ENCODE peak calls at places on chromosome 22, in eight cellular contexts. W, M, D, L, Q, Z, N and X are unnamed samples.

GRCh38 chr22:36528336-36528735 is 630 bp downstream of the EIF3D start:
- DNase-seq in W (peak), M (no peak), D (peak), L (peak), Q (no peak), Z (no peak), N (no peak), X (no peak)

GRCh38 chr22:33487041-33487716 is 429.0 kb upstream of the SYN3 start:
- DNase-seq in W (no peak), M (no peak), D (no peak), L (no peak), Q (no peak), Z (no peak), N (no peak), X (no peak)

GRCh38 chr22:21938071-21938822 is 14.4 kb downstream of the PPM1F start:
- DNase-seq in W (peak), M (peak), D (peak), L (peak), Q (peak), Z (peak), N (peak), X (no peak)

GRCh38 chr22:21693999-21694341 is 28.2 kb downstream of the PPIL2 start:
- DNase-seq in W (no peak), M (no peak), D (no peak), L (no peak), Q (no peak), Z (no peak), N (no peak), X (no peak)

GRCh38 chr22:20963201-20964052 is 3.6 kb upstream of the AIFM3 start:
- DNase-seq in W (no peak), M (no peak), D (no peak), L (no peak), Q (no peak), Z (no peak), N (no peak), X (no peak)

GRCh38 chr22:36510966-36511881 is 4.4 kb upstream of the FOXRED2 start:
- DNase-seq in W (peak), M (no peak), D (peak), L (peak), Q (no peak), Z (no peak), N (peak), X (no peak)

GRCh38 chr22:16819249-16819648 is 6.0 kb downstream of the XKR3 start:
- DNase-seq in W (no peak), M (no peak), D (peak), L (no peak), Q (no peak), Z (no peak), N (no peak), X (no peak)

GRCh38 chr22:37157516-37158289 is 8.0 kb upstream of the IL2RB start:
- DNase-seq in W (no peak), M (no peak), D (no peak), L (no peak), Q (peak), Z (no peak), N (peak), X (no peak)

GRCh38 chr22:20588843-20589581 is 81.6 kb downstream of the MED15 start:
- DNase-seq in W (no peak), M (no peak), D (no peak), L (no peak), Q (no peak), Z (no peak), N (peak), X (no peak)

GRCh38 chr22:27876684-27877083 is 42.4 kb downstream of the PITPNB start:
- DNase-seq in W (no peak), M (no peak), D (no peak), L (no peak), Q (no peak), Z (no peak), N (no peak), X (no peak)

GRCh38 chr22:27881404-27881803 is 37.7 kb downstream of the PITPNB start:
- DNase-seq in W (no peak), M (peak), D (no peak), L (peak), Q (no peak), Z (no peak), N (no peak), X (no peak)

GRCh38 chr22:27877501-27877900 is 41.6 kb downstream of the PITPNB start:
- DNase-seq in W (no peak), M (no peak), D (no peak), L (no peak), Q (no peak), Z (no peak), N (no peak), X (no peak)

GRCh38 chr22:27880778-27881394 is 38.2 kb downstream of the PITPNB start:
- DNase-seq in W (peak), M (peak), D (peak), L (peak), Q (peak), Z (peak), N (peak), X (peak)

DNA sequence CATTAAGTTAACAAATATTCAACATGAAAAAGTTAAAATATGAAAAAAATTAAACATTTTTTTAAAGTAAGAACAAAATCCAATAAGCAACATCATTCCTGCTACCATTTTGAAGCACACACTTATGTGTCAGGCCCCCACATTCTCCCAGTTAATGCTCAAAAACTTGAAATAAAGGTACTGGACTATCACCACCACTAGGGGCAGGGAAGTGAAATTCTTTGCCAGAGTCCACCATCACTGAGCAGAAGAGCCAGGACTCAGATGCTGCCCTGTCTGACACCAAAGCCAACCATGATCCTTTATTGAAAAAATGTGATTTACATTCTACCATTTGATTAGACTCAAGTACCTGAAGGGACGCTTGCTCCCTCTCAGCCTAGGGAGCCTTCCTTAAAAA is 39.1 kb downstream of the PITPNB start:
- DNase-seq in W (peak), M (no peak), D (peak), L (peak), Q (peak), Z (no peak), N (peak), X (no peak)
- TF ChIP-seq CTCF in W (peak), M (peak), D (peak), L (peak), Q (no peak), Z (no peak), N (peak), X (peak)

GRCh38 chr22:39364646-39365405 is 15.0 kb downstream of the SYNGR1 start:
- DNase-seq in W (no peak), M (no peak), D (no peak), L (peak), Q (no peak), Z (no peak), N (no peak), X (no peak)
- TF ChIP-seq CTCF in W (no peak), M (no peak), D (no peak), L (peak), Q (no peak), Z (no peak), N (no peak), X (no peak)

GRCh38 chr22:44913198-44913983 is 96.4 kb downstream of the PHF21B start:
- DNase-seq in W (no peak), M (no peak), D (no peak), L (no peak), Q (no peak), Z (no peak), N (no peak), X (no peak)
- TF ChIP-seq CTCF in W (no peak), M (no peak), D (no peak), L (no peak), Q (no peak), Z (no peak), N (no peak), X (no peak)

GRCh38 chr22:40323681-40324083 is 22.6 kb upstream of the ADSL start:
- DNase-seq in W (no peak), M (no peak), D (no peak), L (no peak), Q (no peak), Z (no peak), N (no peak), X (no peak)

GRCh38 chr22:40324468-40325305 is 21.6 kb upstream of the ADSL start:
- DNase-seq in W (no peak), M (no peak), D (no peak), L (no peak), Q (no peak), Z (no peak), N (no peak), X (no peak)

GRCh38 chr22:40322061-40322460 is 24.2 kb upstream of the ADSL start:
- DNase-seq in W (no peak), M (no peak), D (no peak), L (peak), Q (no peak), Z (no peak), N (no peak), X (no peak)

GRCh38 chr22:40320687-40321086 is 25.6 kb upstream of the ADSL start:
- DNase-seq in W (no peak), M (no peak), D (no peak), L (no peak), Q (no peak), Z (no peak), N (no peak), X (no peak)

GRCh38 chr22:40322818-40323447 is 23.4 kb upstream of the ADSL start:
- DNase-seq in W (no peak), M (no peak), D (no peak), L (no peak), Q (no peak), Z (no peak), N (no peak), X (no peak)
- TF ChIP-seq CTCF in W (no peak), M (no peak), D (no peak), L (no peak), Q (no peak), Z (no peak), N (no peak), X (no peak)

GRCh38 chr22:26512149-26512793 is at the start of gene TFIP11:
- DNase-seq in W (peak), M (peak), D (peak), L (peak), Q (peak), Z (peak), N (peak), X (peak)
- TF ChIP-seq CTCF in W (no peak), M (no peak), D (no peak), L (no peak), Q (no peak), Z (no peak), N (no peak), X (peak)

GRCh38 chr22:23156286-23156685 is 11.0 kb downstream of the RAB36 start:
- DNase-seq in W (no peak), M (no peak), D (no peak), L (no peak), Q (no peak), Z (no peak), N (no peak), X (no peak)
- TF ChIP-seq CTCF in W (peak), M (no peak), D (no peak), L (no peak), Q (no peak), Z (no peak), N (no peak), X (peak)

DNA sequence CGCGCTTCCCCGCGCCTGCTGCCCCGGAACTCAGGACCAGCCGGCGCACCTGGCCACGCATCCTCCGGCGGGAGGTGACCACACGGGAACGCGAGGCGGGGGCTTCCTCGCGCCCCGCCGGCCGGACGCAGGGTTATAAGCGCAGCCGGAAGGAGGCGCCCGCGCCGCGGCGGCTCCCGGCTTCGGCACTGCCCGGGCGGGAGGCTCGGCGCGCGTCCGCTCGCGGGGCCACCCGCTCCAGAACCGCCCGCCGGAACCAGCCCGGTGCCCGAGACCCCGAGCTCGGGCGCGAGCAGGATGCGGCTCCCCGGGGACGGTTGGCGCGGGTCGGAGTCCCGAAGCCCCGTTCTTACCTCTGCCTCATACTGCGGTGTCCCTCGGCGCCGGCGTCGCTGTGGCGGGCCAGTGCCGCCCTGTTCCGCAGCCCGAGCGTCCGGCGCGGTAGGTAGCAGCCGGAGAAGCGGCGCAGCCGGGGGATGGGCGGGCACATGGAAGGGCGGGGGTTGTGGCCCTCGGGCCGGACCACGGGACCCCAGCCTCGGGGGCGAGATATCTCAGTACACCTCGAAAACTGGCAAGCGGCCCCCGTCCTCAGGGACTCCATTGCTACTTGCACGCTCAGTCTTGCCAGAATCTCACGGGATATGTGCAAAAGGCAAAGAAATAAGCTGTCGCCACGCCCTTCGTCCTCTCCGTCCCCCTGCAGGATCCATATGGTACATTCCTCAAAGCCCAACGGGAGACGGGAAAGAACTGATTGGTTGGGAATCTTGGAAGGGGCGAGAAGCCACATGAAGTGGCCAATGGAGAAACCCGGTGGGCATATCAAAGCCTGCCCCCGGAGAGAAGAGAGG is 23.1 kb downstream of the MICAL3 start:
- DNase-seq in W (peak), M (peak), D (peak), L (peak), Q (peak), Z (peak), N (peak), X (peak)
- TF ChIP-seq CTCF in W (peak), M (peak), D (peak), L (peak), Q (peak), Z (no peak), N (peak), X (no peak)